ENCODE peak calls at places on chromosome 2, in six cellular contexts. One of them, this sample, is unnamed.

GRCh38 chr2:222907790-222908431 is 47.1 kb downstream of the ACSL3 start:
- DNase-seq in T-cell: no peak
- DNase-seq in COR-L47: no peak
- DNase-seq in NCI-H748 treated with DMSO at 0.1 percent for 48 hours: no peak
- DNase-seq in fibroblast of mammary gland: peak
- DNase-seq in NCI-H187 treated with DMSO at 0.1 percent for 48 hours: no peak
- DNase-seq in this sample: no peak

GRCh38 chr2:241799522-241800197 is 9.3 kb upstream of the NEU4 start:
- DNase-seq in T-cell: no peak
- DNase-seq in COR-L47: no peak
- DNase-seq in NCI-H748 treated with DMSO at 0.1 percent for 48 hours: no peak
- DNase-seq in fibroblast of mammary gland: no peak
- DNase-seq in NCI-H187 treated with DMSO at 0.1 percent for 48 hours: no peak
- DNase-seq in this sample: peak

GRCh38 chr2:61450144-61450543 is 20.7 kb downstream of the USP34 start:
- DNase-seq in T-cell: no peak
- DNase-seq in COR-L47: no peak
- DNase-seq in NCI-H748 treated with DMSO at 0.1 percent for 48 hours: no peak
- DNase-seq in fibroblast of mammary gland: peak
- DNase-seq in NCI-H187 treated with DMSO at 0.1 percent for 48 hours: no peak
- DNase-seq in this sample: no peak

GRCh38 chr2:10405441-10405840 is 42.7 kb downstream of the ODC1 start:
- DNase-seq in T-cell: no peak
- DNase-seq in COR-L47: no peak
- DNase-seq in NCI-H748 treated with DMSO at 0.1 percent for 48 hours: no peak
- DNase-seq in fibroblast of mammary gland: peak
- DNase-seq in NCI-H187 treated with DMSO at 0.1 percent for 48 hours: no peak
- DNase-seq in this sample: peak

GRCh38 chr2:42881732-42882131 is 89.3 kb upstream of the HAAO start:
- DNase-seq in T-cell: no peak
- DNase-seq in COR-L47: no peak
- DNase-seq in NCI-H748 treated with DMSO at 0.1 percent for 48 hours: no peak
- DNase-seq in fibroblast of mammary gland: peak
- DNase-seq in NCI-H187 treated with DMSO at 0.1 percent for 48 hours: no peak
- DNase-seq in this sample: no peak

GRCh38 chr2:43239981-43240761 is 13.8 kb upstream of the ZFP36L2 start:
- DNase-seq in T-cell: no peak
- DNase-seq in COR-L47: no peak
- DNase-seq in NCI-H748 treated with DMSO at 0.1 percent for 48 hours: no peak
- DNase-seq in fibroblast of mammary gland: no peak
- DNase-seq in NCI-H187 treated with DMSO at 0.1 percent for 48 hours: no peak
- DNase-seq in this sample: no peak

GRCh38 chr2:118723394-118723793 is 124.1 kb downstream of the EN1 start:
- DNase-seq in T-cell: no peak
- DNase-seq in COR-L47: no peak
- DNase-seq in NCI-H748 treated with DMSO at 0.1 percent for 48 hours: no peak
- DNase-seq in fibroblast of mammary gland: no peak
- DNase-seq in NCI-H187 treated with DMSO at 0.1 percent for 48 hours: no peak
- DNase-seq in this sample: no peak

GRCh38 chr2:37414470-37414949 is 70.1 kb downstream of the QPCT start:
- DNase-seq in T-cell: no peak
- DNase-seq in COR-L47: peak
- DNase-seq in NCI-H748 treated with DMSO at 0.1 percent for 48 hours: peak
- DNase-seq in fibroblast of mammary gland: peak
- DNase-seq in NCI-H187 treated with DMSO at 0.1 percent for 48 hours: peak
- DNase-seq in this sample: peak

GRCh38 chr2:68342470-68342869 is 22.6 kb upstream of the PLEK start:
- DNase-seq in T-cell: no peak
- DNase-seq in COR-L47: no peak
- DNase-seq in NCI-H748 treated with DMSO at 0.1 percent for 48 hours: no peak
- DNase-seq in fibroblast of mammary gland: no peak
- DNase-seq in NCI-H187 treated with DMSO at 0.1 percent for 48 hours: no peak
- DNase-seq in this sample: no peak

GRCh38 chr2:101395545-101396351 is 8.4 kb upstream of the CREG2 start:
- DNase-seq in T-cell: no peak
- DNase-seq in COR-L47: no peak
- DNase-seq in NCI-H748 treated with DMSO at 0.1 percent for 48 hours: no peak
- DNase-seq in fibroblast of mammary gland: no peak
- DNase-seq in NCI-H187 treated with DMSO at 0.1 percent for 48 hours: no peak
- DNase-seq in this sample: no peak

GRCh38 chr2:202797944-202798343 is 73.6 kb downstream of the ICA1L start:
- DNase-seq in T-cell: no peak
- DNase-seq in COR-L47: no peak
- DNase-seq in NCI-H748 treated with DMSO at 0.1 percent for 48 hours: no peak
- DNase-seq in fibroblast of mammary gland: no peak
- DNase-seq in NCI-H187 treated with DMSO at 0.1 percent for 48 hours: no peak
- DNase-seq in this sample: no peak

This sample was measured in SK-N-SH.